ENCODE peak calls at places on chromosomes 12 and 14, in six cellular contexts. J is AG04450, N is foreskin fibroblast, D is fibroblast of pulmonary artery, T is IMR-90, R is A549. K is an unnamed sample.

GRCh38 chr14:73426877-73427276 is 31.5 kb downstream of the NUMB start:
- DNase-seq in J (no peak), N (no peak), D (peak; percentile 50), T (peak; percentile 60), R (no peak), K (no peak)

GRCh38 chr12:131309700-131310099 is 356.0 kb downstream of the ADGRD1 start:
- DNase-seq in J (no peak), N (no peak), D (no peak), T (no peak), R (no peak), K (no peak)

GRCh38 chr12:58242803-58243628 is 301.6 kb downstream of the ATP23 start:
- DNase-seq in J (peak; percentile 21), N (no peak), D (no peak), T (peak; percentile 40), R (no peak), K (no peak)

GRCh38 chr14:23056956-23057756 is at the start of gene CDH24:
- DNase-seq in J (no peak), N (peak; percentile 88), D (peak; percentile 65), T (peak; percentile 57), R (peak; percentile 58), K (peak; percentile 75)

GRCh38 chr12:80412343-80412953 is 31.6 kb upstream of the PTPRQ start:
- DNase-seq in J (peak; percentile 30), N (peak; percentile 75), D (peak; percentile 76), T (peak; percentile 69), R (peak; percentile 65), K (peak; percentile 65)

GRCh38 chr12:70553391-70553859 is 83.8 kb downstream of the PTPRB start:
- DNase-seq in J (no peak), N (no peak), D (peak; percentile 65), T (no peak), R (no peak), K (no peak)

GRCh38 chr14:87940894-87941293 is 52.1 kb downstream of the GALC start:
- DNase-seq in J (no peak), N (no peak), D (no peak), T (no peak), R (no peak), K (no peak)

GRCh38 chr12:47088021-47088944 is 8.5 kb upstream of the AMIGO2 start:
- DNase-seq in J (no peak), N (peak; percentile 42), D (peak; percentile 79), T (peak; percentile 61), R (peak; percentile 94), K (peak; percentile 96)

GRCh38 chr12:109291531-109292341 is 17.3 kb downstream of the FOXN4 start:
- DNase-seq in J (no peak), N (peak; percentile 59), D (peak; percentile 9), T (no peak), R (no peak), K (no peak)

GRCh38 chr12:10457760-10458159 is 4.6 kb upstream of the KLRC1 start:
- DNase-seq in J (no peak), N (no peak), D (no peak), T (no peak), R (no peak), K (no peak)

GRCh38 chr14:33676135-33676566 is 274.7 kb downstream of the EGLN3 start:
- DNase-seq in J (no peak), N (peak; percentile 64), D (peak; percentile 58), T (no peak), R (peak; percentile 37), K (peak; percentile 53)

GRCh38 chr14:94569381-94570001 is 8.2 kb downstream of the SERPINA4 start:
- DNase-seq in J (no peak), N (no peak), D (no peak), T (no peak), R (no peak), K (no peak)

GRCh38 chr14:56633544-56633943 is 53.9 kb downstream of the TMEM260 start:
- DNase-seq in J (no peak), N (no peak), D (no peak), T (peak; percentile 13), R (no peak), K (no peak)

GRCh38 chr12:23947395-23947794 is 2.1 kb downstream of the SOX5 start:
- DNase-seq in J (no peak), N (no peak), D (no peak), T (no peak), R (no peak), K (no peak)

GRCh38 chr12:14824012-14824634 is 10.1 kb upstream of the SMCO3 start:
- DNase-seq in J (no peak), N (no peak), D (no peak), T (peak; percentile 22), R (no peak), K (peak; percentile 56)

GRCh38 chr12:85325452-85325851 is 45.4 kb downstream of the ALX1 start:
- DNase-seq in J (no peak), N (no peak), D (no peak), T (no peak), R (no peak), K (no peak)

DNA sequence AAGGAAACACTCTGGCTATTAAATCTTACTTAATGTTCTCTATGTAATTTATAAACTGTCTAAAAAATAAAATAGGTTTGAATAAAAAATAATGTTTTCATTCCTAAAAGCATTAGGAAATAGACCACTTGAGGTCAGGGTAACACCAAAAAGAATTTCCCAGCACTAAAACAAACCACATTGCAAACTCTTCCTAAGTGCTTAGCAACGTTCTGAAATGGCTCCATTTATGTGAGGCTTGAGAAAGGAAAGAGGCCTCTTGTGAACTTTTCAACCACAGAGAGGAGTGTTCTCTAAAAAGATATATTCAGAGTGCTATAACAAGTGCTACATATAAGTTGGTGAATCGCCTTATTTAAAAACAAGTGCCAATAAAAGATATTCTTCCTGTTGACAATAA is 42.7 kb downstream of the ALX1 start:
- DNase-seq in J (no peak), N (peak; percentile 15), D (peak; percentile 2), T (no peak), R (no peak), K (no peak)
- TF ChIP-seq CTCF in J (no peak), N (no peak), D (no peak), T (no peak), R (no peak), K (no peak)

DNA sequence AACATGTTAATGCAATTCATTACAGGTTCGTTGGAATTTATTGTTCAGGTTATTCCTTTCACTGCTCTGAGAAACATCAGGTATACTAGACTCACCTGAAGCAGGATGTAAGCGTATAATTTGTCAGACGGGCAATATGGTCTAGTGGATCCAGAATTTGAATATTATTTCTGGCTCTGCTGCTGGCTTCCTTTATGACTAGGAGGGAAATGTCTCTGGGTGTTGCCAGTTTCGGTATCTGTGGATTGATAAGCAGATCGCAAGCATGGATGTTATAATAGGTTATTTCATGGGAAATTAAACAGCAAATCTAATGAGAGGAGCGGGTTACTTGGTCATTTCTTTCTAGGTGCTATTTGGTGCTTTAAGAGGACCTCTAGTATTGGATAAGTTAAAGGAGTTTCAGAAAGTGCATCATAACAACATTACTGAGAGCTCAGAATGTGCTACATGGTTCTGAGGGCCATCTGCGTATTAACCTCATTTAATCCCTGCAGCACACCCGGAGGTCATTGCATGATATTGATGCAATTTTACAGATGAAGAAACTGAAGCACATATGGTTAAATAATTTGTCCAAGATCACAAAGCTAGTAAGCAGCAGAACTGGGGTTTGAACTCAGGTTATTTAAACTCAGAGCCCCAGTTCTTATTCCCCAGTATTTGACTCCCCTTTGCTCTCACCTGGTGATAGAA is 47.3 kb upstream of the BCAT1 start:
- DNase-seq in J (no peak), N (peak; percentile 12), D (no peak), T (no peak), R (no peak), K (no peak)
- H3K4me3 ChIP-seq in J (no peak overlapping the region), N (no peak overlapping the region), D (no peak overlapping the region), T (no peak overlapping the region), R (no peak overlapping the region), K (no peak overlapping the region)

DNA sequence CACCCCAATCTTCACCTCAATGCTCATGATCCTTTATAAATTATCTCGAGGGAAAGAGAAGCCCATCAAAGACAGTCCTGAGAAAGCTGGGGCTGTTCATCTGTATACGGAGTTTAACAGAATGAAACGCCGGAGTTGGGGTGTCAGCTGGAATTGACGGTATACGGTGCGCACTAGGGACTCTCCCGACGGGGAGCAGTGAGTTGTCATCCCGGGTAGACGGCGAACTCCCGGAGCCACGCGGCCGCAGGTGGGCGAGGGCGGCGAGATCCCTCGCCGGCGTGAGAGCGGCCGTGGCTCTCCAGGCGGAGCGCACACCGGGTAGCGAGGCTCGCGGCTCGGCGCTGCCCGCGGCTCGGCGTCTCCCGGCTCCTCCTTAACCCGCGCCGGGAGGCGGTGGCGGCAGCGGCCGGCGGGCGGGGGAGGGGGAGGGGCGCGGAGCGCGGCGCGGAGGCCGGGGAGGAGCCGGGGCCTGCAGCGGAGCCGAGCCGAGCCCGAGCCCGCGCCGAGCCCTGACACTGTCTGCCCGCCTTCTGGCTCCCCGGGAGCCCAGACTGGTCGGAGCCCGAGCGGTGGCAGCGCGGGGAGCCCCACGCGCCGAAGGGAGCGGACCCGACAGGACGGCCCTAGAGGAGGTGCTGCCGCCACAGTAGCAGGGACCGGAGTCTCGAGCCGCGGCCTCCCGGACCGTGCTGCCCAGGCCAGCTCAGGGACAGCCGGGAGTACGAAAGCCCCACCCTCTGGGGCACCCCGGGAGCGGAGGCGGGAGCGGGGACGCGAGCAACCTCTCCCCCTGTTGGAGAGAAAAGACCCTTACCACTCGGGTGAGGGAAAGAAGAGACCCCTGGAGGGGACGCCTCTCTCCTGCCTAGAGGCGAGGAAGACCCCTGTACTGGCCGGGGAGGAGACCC is at the start of gene FOXJ2:
- DNase-seq in J (no peak), N (peak; percentile 92), D (peak; percentile 68), T (peak; percentile 58), R (peak; percentile 68), K (peak; percentile 81)
- TF ChIP-seq CTCF in J (peak; percentile 14), N (peak; percentile 3), D (no peak), T (no peak), R (no peak), K (no peak)

DNA sequence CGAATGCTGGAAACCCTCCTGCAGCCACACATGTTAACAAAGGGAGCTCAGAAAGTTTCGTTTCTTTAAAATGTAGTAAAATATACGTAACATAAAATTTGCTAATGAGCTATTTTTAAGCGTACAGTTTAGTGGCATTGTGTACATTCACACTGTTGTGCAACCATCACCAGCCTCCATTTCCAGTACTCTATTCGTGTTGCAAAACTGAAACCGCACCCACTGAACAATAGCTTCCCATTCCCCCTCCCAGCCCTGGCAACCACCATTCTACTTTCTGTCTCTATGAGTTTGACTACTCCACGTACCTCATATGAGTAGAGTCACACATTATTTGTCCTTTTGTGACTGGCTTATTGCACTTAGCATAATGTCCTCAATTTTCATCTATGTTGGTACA is 185.8 kb downstream of the TTC7B start:
- DNase-seq in J (no peak), N (no peak), D (peak; percentile 11), T (no peak), R (no peak), K (peak; percentile 38)
- H3K4me3 ChIP-seq in J (no peak overlapping the region), N (no peak overlapping the region), D (no peak overlapping the region), T (no peak overlapping the region), R (no peak overlapping the region), K (no peak overlapping the region)